ENCODE peak calls at places on chromosomes 13 and 19, in ten cellular contexts. A is adrenal gland, F is mucosa of descending colon, B is foreskin fibroblast, W is retinal pigment epithelial cell, K is heart right ventricle, C is fibroblast of pulmonary artery, M is HCT116, Z is Caco-2, L is SK-N-SH. G is an unnamed sample.

GRCh38 chr13:74301200-74302063 is 167.2 kb upstream of the KLF12 start:
- DNase-seq in A (no peak), F (no peak), B (no peak), W (no peak), K (no peak), C (no peak), M (no peak), Z (no peak), L (no peak), G (no peak)

GRCh38 chr19:47573076-47574026 is at the start of gene ZNF541:
- DNase-seq in A (peak; percentile 70), F (peak; percentile 59), B (peak; percentile 63), W (no peak), K (peak; percentile 54), C (peak; percentile 55), M (no peak), Z (no peak), L (peak; percentile 88), G (no peak)

GRCh38 chr13:90272356-90272755 is 1075.1 kb upstream of the MIR17HG start:
- DNase-seq in A (no peak), F (no peak), B (no peak), W (peak; percentile 2), K (no peak), C (peak; percentile 93), M (no peak), Z (no peak), L (no peak), G (no peak)

GRCh38 chr13:50448535-50448981 is 394.9 kb downstream of the DLEU7 start:
- DNase-seq in A (no peak), F (no peak), B (no peak), W (no peak), K (peak; percentile 17), C (no peak), M (no peak), Z (no peak), L (no peak), G (peak; percentile 59)

GRCh38 chr19:18932216-18932841 is 8.7 kb downstream of the HOMER3 start:
- DNase-seq in A (peak; percentile 92), F (peak; percentile 88), B (peak; percentile 32), W (no peak), K (peak; percentile 69), C (peak; percentile 36), M (peak; percentile 58), Z (peak; percentile 47), L (peak; percentile 99), G (no peak)

GRCh38 chr19:16202320-16203255 is 4.9 kb downstream of the AP1M1 start:
- DNase-seq in A (no peak), F (no peak), B (peak; percentile 20), W (no peak), K (no peak), C (no peak), M (no peak), Z (no peak), L (peak; percentile 4), G (no peak)

GRCh38 chr13:42814868-42815267 is 33.5 kb downstream of the FAM216B start:
- DNase-seq in A (no peak), F (no peak), B (peak; percentile 81), W (no peak), K (no peak), C (peak; percentile 81), M (no peak), Z (no peak), L (peak; percentile 31), G (no peak)

GRCh38 chr13:110126391-110126961 is 180.5 kb downstream of the COL4A1 start:
- DNase-seq in A (peak; percentile 64), F (no peak), B (peak; percentile 93), W (peak; percentile 99), K (peak; percentile 77), C (peak; percentile 98), M (no peak), Z (no peak), L (no peak), G (no peak)

GRCh38 chr19:30253581-30253996 is 118.6 kb upstream of the ZNF536 start:
- DNase-seq in A (peak; percentile 80), F (no peak), B (peak; percentile 76), W (peak; percentile 47), K (no peak), C (no peak), M (no peak), Z (no peak), L (peak; percentile 42), G (no peak)

GRCh38 chr13:84137292-84137691 is 255.0 kb upstream of the SLITRK1 start:
- DNase-seq in A (no peak), F (peak; percentile 27), B (no peak), W (no peak), K (no peak), C (no peak), M (no peak), Z (no peak), L (no peak), G (no peak)

GRCh38 chr13:24506698-24507335 is 5.8 kb downstream of the PARP4 start:
- DNase-seq in A (no peak), F (no peak), B (no peak), W (no peak), K (no peak), C (no peak), M (no peak), Z (no peak), L (no peak), G (no peak)

GRCh38 chr13:24511019-24511823 is 1.4 kb downstream of the PARP4 start:
- DNase-seq in A (no peak), F (peak; percentile 61), B (peak; percentile 80), W (peak; percentile 65), K (no peak), C (peak; percentile 88), M (peak; percentile 65), Z (peak; percentile 32), L (peak; percentile 32), G (no peak)

GRCh38 chr13:24511824-24512207 is 762 bp downstream of the PARP4 start:
- DNase-seq in A (no peak), F (no peak), B (no peak), W (no peak), K (no peak), C (no peak), M (no peak), Z (no peak), L (peak; percentile 50), G (no peak)

GRCh38 chr13:24516919-24517318 is 4.3 kb upstream of the PARP4 start:
- DNase-seq in A (no peak), F (no peak), B (no peak), W (no peak), K (no peak), C (no peak), M (no peak), Z (no peak), L (no peak), G (no peak)

GRCh38 chr13:24512208-24513068 is at the start of gene PARP4:
- DNase-seq in A (peak; percentile 80), F (peak; percentile 91), B (peak; percentile 79), W (peak; percentile 60), K (peak; percentile 72), C (peak; percentile 79), M (peak; percentile 69), Z (peak; percentile 88), L (peak; percentile 86), G (no peak)
- TF ChIP-seq CTCF in A (no peak), F (no peak), B (no peak), W (no peak), K (no peak), C (no peak), M (no peak), Z (peak; percentile 3), L (no peak), G (no peak)

GRCh38 chr13:114144606-114145244 is 12.3 kb upstream of the RASA3 start:
- DNase-seq in A (no peak), F (no peak), B (no peak), W (no peak), K (no peak), C (no peak), M (no peak), Z (no peak), L (no peak), G (no peak)

GRCh38 chr13:114142137-114142550 is 9.7 kb upstream of the RASA3 start:
- DNase-seq in A (no peak), F (no peak), B (no peak), W (no peak), K (no peak), C (no peak), M (no peak), Z (no peak), L (peak; percentile 25), G (no peak)

GRCh38 chr13:114143806-114144605 is 11.6 kb upstream of the RASA3 start:
- DNase-seq in A (no peak), F (no peak), B (no peak), W (no peak), K (no peak), C (no peak), M (peak; percentile 63), Z (peak; percentile 50), L (peak; percentile 61), G (no peak)

GRCh38 chr13:114141261-114141996 is 9.0 kb upstream of the RASA3 start:
- DNase-seq in A (no peak), F (no peak), B (no peak), W (no peak), K (no peak), C (no peak), M (no peak), Z (no peak), L (no peak), G (no peak)

GRCh38 chr13:114142640-114143490 is 10.4 kb upstream of the RASA3 start:
- DNase-seq in A (no peak), F (peak; percentile 76), B (no peak), W (no peak), K (no peak), C (no peak), M (no peak), Z (no peak), L (peak; percentile 25), G (no peak)
- H3K4me3 ChIP-seq in A (no peak overlapping the region), F (no peak overlapping the region), B (no peak overlapping the region), W (no peak overlapping the region), K (no peak overlapping the region), C (no peak overlapping the region), M (no peak overlapping the region), Z (no peak overlapping the region), L (no peak overlapping the region), G (no peak overlapping the region)

DNA sequence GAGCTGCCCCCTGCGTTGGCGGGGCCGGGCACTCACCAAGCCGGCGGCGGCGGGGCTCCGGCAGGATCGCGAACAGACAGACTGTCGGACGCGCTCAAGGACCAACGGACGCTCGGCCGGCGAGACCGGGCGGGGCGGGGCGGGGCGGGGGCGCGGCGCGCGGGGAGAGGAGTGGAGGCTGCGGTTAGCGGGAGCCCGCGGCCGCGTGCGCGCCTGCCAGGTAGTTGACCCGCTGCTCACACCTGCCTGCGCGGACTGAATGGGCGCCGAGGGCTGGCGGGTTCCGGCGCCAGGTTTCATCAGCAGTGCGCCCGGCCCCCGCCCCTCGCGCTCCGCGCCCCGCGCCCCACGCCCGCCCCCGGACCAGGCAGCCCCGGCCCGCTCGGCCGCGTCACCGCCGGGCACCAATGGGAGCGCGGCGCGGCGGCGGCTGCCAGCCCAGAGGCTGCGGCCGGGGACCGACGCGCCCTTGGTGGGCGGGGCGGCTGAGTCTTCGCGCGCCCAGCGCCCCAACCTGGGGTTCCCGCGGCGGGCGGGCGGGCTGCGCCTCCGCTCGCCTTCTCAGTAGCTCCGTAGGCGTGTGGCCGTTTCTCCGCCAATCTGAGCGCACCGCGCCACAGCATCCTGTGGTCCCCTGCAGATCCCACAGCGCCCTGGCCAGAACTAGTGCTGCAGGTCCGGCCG is at the start of gene SLC7A1:
- DNase-seq in A (peak; percentile 76), F (peak; percentile 80), B (peak; percentile 88), W (no peak), K (peak; percentile 44), C (peak; percentile 70), M (peak; percentile 59), Z (peak; percentile 94), L (peak; percentile 97), G (peak; percentile 34)
- TF ChIP-seq CTCF in A (no peak), F (no peak), B (no peak), W (peak; percentile 7), K (no peak), C (no peak), M (no peak), Z (peak; percentile 20), L (no peak), G (no peak)

GRCh38 chr13:46577656-46578589 is 25.0 kb downstream of the LRCH1 start:
- DNase-seq in A (no peak), F (no peak), B (no peak), W (no peak), K (no peak), C (no peak), M (no peak), Z (no peak), L (no peak), G (no peak)
- H3K4me3 ChIP-seq in A (no peak overlapping the region), F (no peak overlapping the region), B (peak overlapping the region; percentile 33), W (no peak overlapping the region), K (no peak overlapping the region), C (no peak overlapping the region), M (no peak overlapping the region), Z (no peak overlapping the region), L (no peak overlapping the region), G (no peak overlapping the region)